ENCODE peak calls at places on chromosomes 4 and X, in nine cellular contexts. G is activated T-cell treated with anti-CD3 and anti-CD28 coated beads, Interleukin-2, amount 50 U/mL, for 4 hours; S is Right ventricle myocardium inferior; X is lung; R is esophagus squamous epithelium; I is nephron progenitor cell; A is retina; L is GF-D8; E is CD8-positive, alpha-beta memory T cell. D is an unnamed sample.

GRCh38 chr4:98928131-98928504 is 815 bp downstream of the EIF4E start:
- DNase-seq in L (peak), R (peak), A (no peak), S (peak), I (peak), G (peak), E (peak), X (peak), D (peak)

GRCh38 chrX:130173190-130173895 is 1.6 kb downstream of the RAB33A start:
- DNase-seq in S (no peak), I (no peak), R (no peak), E (no peak), X (no peak), G (no peak), A (peak), L (peak), D (no peak)

GRCh38 chr4:154004028-154004427 is 215.1 kb upstream of the SFRP2 start:
- DNase-seq in R (no peak), E (no peak), A (no peak), L (no peak), I (no peak), S (no peak), X (no peak), G (no peak), D (no peak)

GRCh38 chr4:15144967-15145295 is 142.7 kb downstream of the CPEB2 start:
- DNase-seq in E (no peak), G (no peak), L (no peak), X (no peak), A (no peak), R (no peak), I (no peak), S (no peak), D (no peak)

GRCh38 chr4:150242820-150243458 is 164.7 kb downstream of the DCLK2 start:
- DNase-seq in I (peak), R (no peak), E (no peak), G (no peak), A (peak), X (no peak), S (no peak), L (no peak), D (peak)

GRCh38 chrX:109472939-109473713 is 8.8 kb downstream of the GUCY2F start:
- DNase-seq in L (no peak), X (no peak), I (peak), E (no peak), A (no peak), R (no peak), S (no peak), G (no peak), D (peak)

GRCh38 chrX:19121898-19122640 is at the start of gene ADGRG2:
- DNase-seq in L (no peak), S (peak), G (no peak), E (no peak), X (peak), R (no peak), I (peak), A (peak), D (peak)

GRCh38 chr4:6548201-6548881 is 26.6 kb upstream of the MAN2B2 start:
- DNase-seq in A (peak), X (no peak), R (no peak), S (peak), L (peak), I (peak), G (no peak), E (no peak), D (peak)

GRCh38 chrX:34903316-34903715 is 39.3 kb upstream of the FAM47B start:
- DNase-seq in L (no peak), S (no peak), I (no peak), E (no peak), R (no peak), A (no peak), G (no peak), X (no peak), D (no peak)

GRCh38 chr4:24853142-24853541 is 57.8 kb downstream of the SOD3 start:
- DNase-seq in R (no peak), L (no peak), S (no peak), I (no peak), X (no peak), A (no peak), E (no peak), G (no peak), D (no peak)

GRCh38 chr4:111755571-111755970 is 389.7 kb upstream of the FAM241A start:
- DNase-seq in E (no peak), L (no peak), I (no peak), X (no peak), G (no peak), R (no peak), S (no peak), A (no peak), D (peak)

GRCh38 chr4:139768913-139769312 is 103.3 kb downstream of the MGST2 start:
- DNase-seq in X (no peak), A (no peak), E (no peak), I (no peak), S (no peak), R (no peak), G (no peak), L (no peak), D (no peak)

GRCh38 chrX:94524867-94525266 is 850.9 kb downstream of the FAM133A start:
- DNase-seq in A (no peak), I (no peak), L (no peak), X (no peak), R (no peak), S (no peak), G (no peak), E (no peak), D (no peak)

GRCh38 chr4:5374577-5374976 is 323.3 kb downstream of the STK32B start:
- DNase-seq in E (no peak), A (no peak), S (no peak), G (no peak), R (no peak), I (no peak), X (no peak), L (no peak), D (no peak)

GRCh38 chr4:53233396-53233795 is 132.5 kb downstream of the SCFD2 start:
- DNase-seq in A (no peak), S (no peak), L (no peak), I (no peak), R (no peak), E (no peak), X (no peak), G (no peak), D (no peak)

GRCh38 chr4:19026281-19026680 is 1004.7 kb upstream of the LCORL start:
- DNase-seq in R (no peak), E (no peak), A (peak), G (no peak), S (no peak), X (peak), I (no peak), L (no peak), D (no peak)

GRCh38 chr4:113882668-113883067 is 96.8 kb downstream of the ARSJ start:
- DNase-seq in G (no peak), R (no peak), A (no peak), X (no peak), I (no peak), S (no peak), E (no peak), L (no peak), D (no peak)

GRCh38 chrX:132491191-132491590 is 2.4 kb upstream of the MBNL3 start:
- DNase-seq in E (peak), R (no peak), X (no peak), A (no peak), S (no peak), L (peak), G (no peak), I (no peak), D (no peak)

GRCh38 chrX:42725196-42725595 is 52.8 kb downstream of the PPP1R2C start:
- DNase-seq in S (no peak), A (no peak), G (no peak), I (no peak), X (no peak), L (no peak), R (no peak), E (no peak), D (no peak)

GRCh38 chr4:140497776-140498636 is at the start of gene MGAT4D:
- DNase-seq in E (no peak), A (peak), I (peak), G (no peak), R (no peak), S (peak), L (no peak), X (no peak), D (peak)

GRCh38 chrX:6574762-6575161 is 39.8 kb upstream of the VCX3A start:
- DNase-seq in S (no peak), X (no peak), E (no peak), G (no peak), L (no peak), A (no peak), I (peak), R (no peak), D (peak)

GRCh38 chrX:39759526-39760224 is 338.1 kb downstream of the BCOR start:
- DNase-seq in X (no peak), R (no peak), A (peak), E (no peak), I (peak), G (no peak), S (no peak), L (no peak), D (peak)

GRCh38 chr4:157143365-157143764 is 67.4 kb downstream of the GLRB start:
- DNase-seq in I (no peak), G (no peak), L (no peak), X (no peak), S (no peak), A (no peak), E (no peak), R (no peak), D (no peak)

GRCh38 chr4:26235500-26235899 is 85.3 kb upstream of the RBPJ start:
- DNase-seq in E (no peak), I (no peak), G (no peak), S (peak), A (no peak), R (peak), L (no peak), X (peak), D (no peak)

GRCh38 chr4:15001248-15001824 is 945 bp upstream of the CPEB2 start:
- DNase-seq in R (peak), A (peak), S (peak), I (peak), E (no peak), L (peak), X (peak), G (peak), D (peak)

GRCh38 chr4:186954956-186955355 is 231.3 kb upstream of the FAT1 start:
- DNase-seq in G (no peak), S (no peak), I (no peak), E (no peak), L (no peak), A (no peak), X (no peak), R (no peak), D (no peak)